ENCODE peak calls at places on chromosomes 12 and 14, in four cellular contexts. One of them, this sample, is unnamed.

GRCh38 chr12:127115468-127116035 is 1151.4 kb upstream of the TMEM132C start:
- DNase-seq in suprapubic skin: no peak
- DNase-seq in cardiac fibroblast: no peak
- DNase-seq in fibroblast of lung: peak
- DNase-seq in this sample: peak

GRCh38 chr12:100593490-100593889 is 20.0 kb downstream of the GAS2L3 start:
- DNase-seq in suprapubic skin: no peak
- DNase-seq in fibroblast of lung: peak
- DNase-seq in cardiac fibroblast: peak
- DNase-seq in this sample: peak

GRCh38 chr12:11705010-11705409 is 55.5 kb downstream of the ETV6 start:
- DNase-seq in fibroblast of lung: peak
- DNase-seq in cardiac fibroblast: peak
- DNase-seq in suprapubic skin: no peak
- DNase-seq in this sample: peak

GRCh38 chr14:65639216-65639615 is 226.7 kb downstream of the FUT8 start:
- DNase-seq in fibroblast of lung: peak
- DNase-seq in cardiac fibroblast: peak
- DNase-seq in suprapubic skin: no peak
- DNase-seq in this sample: peak

GRCh38 chr12:54417712-54418440 is 1.2 kb downstream of the ITGA5 start:
- DNase-seq in suprapubic skin: peak
- DNase-seq in cardiac fibroblast: no peak
- DNase-seq in fibroblast of lung: peak
- DNase-seq in this sample: no peak

GRCh38 chr12:121036810-121037326 is 2.2 kb downstream of the OASL start:
- DNase-seq in fibroblast of lung: peak
- DNase-seq in cardiac fibroblast: peak
- DNase-seq in suprapubic skin: no peak
- DNase-seq in this sample: peak

GRCh38 chr12:43407816-43408645 is 144.0 kb downstream of the ADAMTS20 start:
- DNase-seq in suprapubic skin: no peak
- DNase-seq in cardiac fibroblast: no peak
- DNase-seq in fibroblast of lung: peak
- DNase-seq in this sample: no peak

GRCh38 chr12:70598467-70599194 is 38.6 kb downstream of the PTPRB start:
- DNase-seq in fibroblast of lung: peak
- DNase-seq in cardiac fibroblast: peak
- DNase-seq in suprapubic skin: no peak
- DNase-seq in this sample: no peak

GRCh38 chr14:55297611-55298323 is 26.5 kb downstream of the FBXO34 start:
- DNase-seq in fibroblast of lung: no peak
- DNase-seq in suprapubic skin: no peak
- DNase-seq in cardiac fibroblast: no peak
- DNase-seq in this sample: no peak

GRCh38 chr12:42666671-42667243 is 77.2 kb upstream of the PRICKLE1 start:
- DNase-seq in suprapubic skin: no peak
- DNase-seq in cardiac fibroblast: no peak
- DNase-seq in fibroblast of lung: peak
- DNase-seq in this sample: peak

GRCh38 chr14:51070732-51071131 is 24.2 kb downstream of the TRIM9 start:
- DNase-seq in cardiac fibroblast: no peak
- DNase-seq in fibroblast of lung: peak
- DNase-seq in suprapubic skin: no peak
- DNase-seq in this sample: no peak

GRCh38 chr12:15584366-15585041 is 204.7 kb downstream of the EPS8 start:
- DNase-seq in cardiac fibroblast: peak
- DNase-seq in suprapubic skin: no peak
- DNase-seq in fibroblast of lung: peak
- DNase-seq in this sample: peak

GRCh38 chr12:8948711-8949524 is 527 bp downstream of the M6PR start:
- DNase-seq in fibroblast of lung: peak
- DNase-seq in suprapubic skin: no peak
- DNase-seq in cardiac fibroblast: peak
- DNase-seq in this sample: peak

GRCh38 chr12:3353621-3354020 is 137.4 kb upstream of the PRMT8 start:
- DNase-seq in cardiac fibroblast: no peak
- DNase-seq in fibroblast of lung: no peak
- DNase-seq in suprapubic skin: no peak
- DNase-seq in this sample: no peak

GRCh38 chr12:114668151-114668891 is 15.7 kb downstream of the TBX3 start:
- DNase-seq in suprapubic skin: peak
- DNase-seq in cardiac fibroblast: peak
- DNase-seq in fibroblast of lung: peak
- DNase-seq in this sample: peak

GRCh38 chr12:113231275-113232231 is 10.3 kb downstream of the TPCN1 start:
- DNase-seq in suprapubic skin: peak
- DNase-seq in fibroblast of lung: peak
- DNase-seq in cardiac fibroblast: no peak
- DNase-seq in this sample: no peak

GRCh38 chr12:53344487-53344823 is 8.3 kb upstream of the SP7 start:
- DNase-seq in fibroblast of lung: no peak
- DNase-seq in suprapubic skin: no peak
- DNase-seq in cardiac fibroblast: no peak
- DNase-seq in this sample: no peak
- H3K4me3 ChIP-seq in fibroblast of lung: peak
- H3K4me3 ChIP-seq in suprapubic skin: peak
- H3K4me3 ChIP-seq in cardiac fibroblast: peak
- H3K4me3 ChIP-seq in this sample: peak

DNA sequence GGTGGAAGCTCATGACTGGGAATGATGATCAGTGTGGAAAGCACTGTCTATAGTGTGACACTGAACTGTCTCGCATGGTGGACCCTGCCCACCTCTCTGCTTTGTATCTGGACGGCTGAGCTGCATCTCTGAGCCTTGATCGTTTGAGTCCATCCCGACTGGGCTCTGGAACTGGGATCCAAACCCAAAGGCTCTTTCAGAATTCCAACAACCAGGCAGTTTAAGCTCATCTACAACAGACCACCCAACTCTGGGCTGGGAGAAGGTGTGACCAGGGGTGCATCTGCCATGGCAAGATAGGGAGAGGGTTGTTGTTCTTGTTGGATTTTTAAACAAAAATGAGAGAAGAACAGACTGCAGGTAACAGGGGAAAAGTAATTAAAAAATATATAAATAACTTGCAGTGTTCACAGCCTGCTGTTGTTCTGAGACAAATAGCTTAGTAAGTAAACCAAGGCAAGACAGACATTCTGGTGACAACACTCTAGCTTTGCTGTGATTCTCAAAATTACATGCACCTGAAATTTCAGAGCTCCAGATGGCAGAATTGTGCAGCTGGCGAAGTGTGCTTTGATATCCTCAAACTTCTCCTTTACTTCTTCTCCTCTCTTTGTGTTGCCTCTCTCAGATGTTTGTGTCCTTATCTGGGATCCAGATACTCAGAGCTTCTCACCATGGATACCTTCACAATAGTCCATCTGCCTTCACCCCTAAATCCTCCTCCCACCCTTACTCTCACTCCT is 209.6 kb downstream of the EMP1 start:
- DNase-seq in cardiac fibroblast: no peak
- DNase-seq in fibroblast of lung: no peak
- DNase-seq in suprapubic skin: no peak
- DNase-seq in this sample: no peak
- TF ChIP-seq CTCF in cardiac fibroblast: no peak
- TF ChIP-seq CTCF in fibroblast of lung: no peak
- TF ChIP-seq CTCF in suprapubic skin: no peak
- TF ChIP-seq CTCF in this sample: no peak

DNA sequence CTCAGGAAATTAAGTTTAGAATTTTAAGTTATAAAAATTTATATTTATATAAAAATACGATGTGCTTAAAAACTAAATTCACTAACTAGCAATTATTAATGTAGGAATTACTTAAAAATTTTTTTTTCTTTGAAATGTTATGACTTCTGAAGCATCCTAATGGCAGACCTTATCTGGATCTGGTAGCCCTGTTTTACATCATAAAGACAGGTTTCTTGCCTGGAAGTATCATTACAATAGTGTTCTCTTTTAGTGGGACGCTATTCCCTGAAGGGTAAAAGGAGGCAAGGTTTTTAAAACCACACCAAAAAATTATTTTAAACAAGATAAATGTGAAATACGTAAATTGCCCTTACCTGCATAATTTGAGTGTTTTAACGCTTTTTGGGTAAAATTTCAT is 2.1 kb downstream of the WDR20 start:
- DNase-seq in fibroblast of lung: no peak
- DNase-seq in suprapubic skin: no peak
- DNase-seq in cardiac fibroblast: no peak
- DNase-seq in this sample: no peak
- H3K4me3 ChIP-seq in fibroblast of lung: no peak
- H3K4me3 ChIP-seq in suprapubic skin: no peak
- H3K4me3 ChIP-seq in cardiac fibroblast: no peak
- H3K4me3 ChIP-seq in this sample: no peak

GRCh38 chr14:71166434-71166833 is 259.2 kb downstream of the PCNX1 start:
- DNase-seq in suprapubic skin: no peak
- DNase-seq in cardiac fibroblast: peak
- DNase-seq in fibroblast of lung: peak
- DNase-seq in this sample: peak
- TF ChIP-seq CTCF in suprapubic skin: peak
- TF ChIP-seq CTCF in cardiac fibroblast: peak
- TF ChIP-seq CTCF in fibroblast of lung: peak
- TF ChIP-seq CTCF in this sample: peak

GRCh38 chr12:6849976-6850560 is 1.0 kb downstream of the CDCA3 start:
- DNase-seq in cardiac fibroblast: no peak
- DNase-seq in suprapubic skin: no peak
- DNase-seq in fibroblast of lung: no peak
- DNase-seq in this sample: no peak
- H3K4me3 ChIP-seq in cardiac fibroblast: no peak
- H3K4me3 ChIP-seq in suprapubic skin: no peak
- H3K4me3 ChIP-seq in fibroblast of lung: peak
- H3K4me3 ChIP-seq in this sample: peak

GRCh38 chr12:124369055-124369900 is 74.4 kb downstream of the RFLNA start:
- DNase-seq in suprapubic skin: peak
- DNase-seq in fibroblast of lung: peak
- DNase-seq in cardiac fibroblast: peak
- DNase-seq in this sample: peak
- TF ChIP-seq CTCF in suprapubic skin: peak
- TF ChIP-seq CTCF in fibroblast of lung: peak
- TF ChIP-seq CTCF in cardiac fibroblast: peak
- TF ChIP-seq CTCF in this sample: no peak

GRCh38 chr12:57033428-57033827 is 16.5 kb downstream of the MYO1A start:
- DNase-seq in cardiac fibroblast: no peak
- DNase-seq in suprapubic skin: no peak
- DNase-seq in fibroblast of lung: no peak
- DNase-seq in this sample: no peak

GRCh38 chr12:57027011-57027804 is 10.9 kb upstream of the TAC3 start:
- DNase-seq in fibroblast of lung: no peak
- DNase-seq in suprapubic skin: no peak
- DNase-seq in cardiac fibroblast: no peak
- DNase-seq in this sample: no peak

GRCh38 chr12:57031228-57031670 is 14.9 kb upstream of the TAC3 start:
- DNase-seq in cardiac fibroblast: no peak
- DNase-seq in fibroblast of lung: no peak
- DNase-seq in suprapubic skin: no peak
- DNase-seq in this sample: no peak

GRCh38 chr12:57027805-57028153 is 11.4 kb upstream of the TAC3 start:
- DNase-seq in fibroblast of lung: no peak
- DNase-seq in suprapubic skin: no peak
- DNase-seq in cardiac fibroblast: no peak
- DNase-seq in this sample: no peak

DNA sequence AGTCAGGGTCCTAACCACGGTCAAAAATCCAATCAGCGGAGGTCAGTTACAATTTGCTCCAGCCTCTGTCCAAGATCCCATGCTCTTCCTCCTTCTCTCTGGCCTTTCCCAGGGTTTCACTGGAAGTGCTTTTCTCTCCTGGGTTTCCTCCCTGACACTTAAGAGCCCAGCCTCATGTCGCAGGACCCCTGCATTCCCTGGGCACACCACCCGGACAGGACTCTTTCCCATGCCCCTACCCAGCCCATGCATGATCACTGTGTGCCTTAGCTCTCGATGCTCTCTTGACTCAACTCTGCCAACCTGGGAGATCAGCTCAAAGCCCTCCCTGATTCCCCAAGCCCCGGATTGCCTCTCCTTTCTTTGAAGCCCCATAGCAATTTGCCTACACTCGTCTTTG is 15.5 kb upstream of the TAC3 start:
- DNase-seq in cardiac fibroblast: no peak
- DNase-seq in fibroblast of lung: no peak
- DNase-seq in suprapubic skin: no peak
- DNase-seq in this sample: no peak
- H3K4me3 ChIP-seq in cardiac fibroblast: no peak
- H3K4me3 ChIP-seq in fibroblast of lung: no peak
- H3K4me3 ChIP-seq in suprapubic skin: no peak
- H3K4me3 ChIP-seq in this sample: no peak

DNA sequence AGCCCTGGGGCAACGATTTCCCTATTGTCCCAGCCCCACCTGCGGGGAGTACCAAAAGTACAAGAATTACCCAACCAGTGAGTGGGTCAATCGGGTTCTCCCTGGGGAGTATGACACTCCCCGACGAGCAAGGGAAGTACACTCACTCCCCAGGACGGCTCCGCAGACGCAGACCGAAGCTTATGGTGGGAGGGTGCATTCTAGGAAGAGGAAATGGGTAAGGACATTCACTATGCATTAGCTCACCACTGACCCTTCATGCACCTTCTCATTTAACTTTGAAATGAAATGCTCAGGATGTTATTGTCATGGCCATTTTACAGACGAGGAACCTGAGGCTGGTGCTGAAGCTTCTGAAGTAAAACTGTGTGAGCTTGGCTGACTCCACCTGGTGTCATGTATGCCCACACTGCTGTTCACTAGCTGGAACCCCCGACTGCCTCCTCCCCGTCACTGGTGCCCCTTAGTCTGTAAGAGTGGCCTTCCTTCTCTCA is 45.8 kb upstream of the TMED10 start:
- DNase-seq in fibroblast of lung: peak
- DNase-seq in cardiac fibroblast: peak
- DNase-seq in suprapubic skin: no peak
- DNase-seq in this sample: peak
- TF ChIP-seq CTCF in fibroblast of lung: no peak
- TF ChIP-seq CTCF in cardiac fibroblast: no peak
- TF ChIP-seq CTCF in suprapubic skin: no peak
- TF ChIP-seq CTCF in this sample: no peak

DNA sequence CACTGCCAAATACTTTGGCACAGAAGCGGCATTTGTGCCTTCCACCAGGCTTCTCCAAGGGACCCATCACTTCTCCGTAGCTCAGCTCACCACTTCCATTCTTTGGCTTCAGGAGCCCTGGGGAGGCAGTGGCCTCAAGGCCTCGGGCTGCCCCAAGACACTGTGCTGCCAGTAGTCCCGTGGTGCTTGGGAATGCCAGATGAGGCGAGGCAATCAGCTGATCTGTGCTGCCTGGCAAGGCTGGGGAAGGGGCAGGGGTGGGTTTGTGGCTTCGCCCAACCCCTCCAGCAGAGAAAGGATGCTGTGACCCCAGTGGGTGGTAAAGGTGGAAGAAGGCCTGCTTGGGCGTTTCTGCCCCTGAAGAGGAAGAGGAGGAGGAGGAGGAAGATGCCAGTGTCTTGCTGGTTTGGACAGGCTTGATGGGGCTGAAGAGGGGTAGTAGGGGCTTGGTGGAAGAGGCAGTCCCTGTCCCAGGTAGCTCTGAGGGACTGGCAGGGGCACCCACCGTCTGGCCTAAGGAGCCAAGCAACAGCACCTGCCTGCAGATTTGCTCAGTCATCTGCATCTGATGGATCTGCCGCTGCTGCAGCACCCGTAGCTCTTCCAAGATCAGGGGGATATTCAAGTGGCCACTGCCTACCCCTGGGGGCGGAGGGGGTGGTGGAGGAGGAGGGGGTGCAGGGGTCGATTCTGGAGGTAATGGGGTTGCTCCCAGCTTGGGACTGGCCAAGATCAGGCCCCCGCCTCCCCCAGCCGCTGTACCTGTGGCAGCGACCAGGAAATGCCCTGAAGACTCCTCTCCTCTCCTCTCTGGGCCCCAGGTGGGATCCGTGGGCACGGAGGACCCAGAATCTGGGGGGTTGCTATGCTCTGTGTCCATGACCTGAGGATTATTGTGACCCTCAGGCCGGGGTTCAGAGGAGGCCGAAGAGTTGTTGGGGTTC is 1.3 kb downstream of the SALL2 start:
- DNase-seq in fibroblast of lung: no peak
- DNase-seq in cardiac fibroblast: no peak
- DNase-seq in suprapubic skin: no peak
- DNase-seq in this sample: no peak
- H3K4me3 ChIP-seq in fibroblast of lung: peak
- H3K4me3 ChIP-seq in cardiac fibroblast: peak
- H3K4me3 ChIP-seq in suprapubic skin: peak
- H3K4me3 ChIP-seq in this sample: peak

This sample was measured in fibroblast of mammary gland.